ENCODE peak calls at places on chromosomes 16 and 17, in nine cellular contexts. B is lower lobe of right lung; P is CD8-positive, alpha-beta memory T cell; N is gastrocnemius medialis; Z is mammary epithelial cell; R is colonic mucosa; U is RWPE1; G is tibial nerve; K is right atrium auricular region. H is an unnamed sample.

GRCh38 chr17:72175787-72176515 is 55.1 kb downstream of the SOX9 start:
- DNase-seq in N (no peak), G (no peak), U (peak; percentile 39), R (no peak), K (no peak), P (no peak), Z (no peak), B (no peak), H (no peak)

GRCh38 chr17:10270258-10270657 is 71.9 kb upstream of the GAS7 start:
- DNase-seq in R (no peak), U (no peak), G (no peak), K (peak; percentile 55), N (no peak), P (no peak), B (no peak), Z (no peak), H (no peak)

GRCh38 chr16:58379736-58380135 is 12.5 kb upstream of the GINS3 start:
- DNase-seq in B (no peak), G (no peak), Z (no peak), R (no peak), U (no peak), N (no peak), P (no peak), K (no peak), H (no peak)

GRCh38 chr17:13346592-13346991 is 255.1 kb downstream of the HS3ST3A1 start:
- DNase-seq in P (no peak), G (no peak), R (no peak), Z (no peak), N (no peak), B (no peak), U (no peak), K (no peak), H (no peak)

GRCh38 chr16:66116163-66116792 is 250.2 kb upstream of the CDH5 start:
- DNase-seq in K (no peak), R (no peak), Z (peak; percentile 23), B (no peak), P (no peak), G (no peak), N (no peak), U (no peak), H (no peak)

GRCh38 chr17:61201211-61201610 is 198.4 kb upstream of the TBX2 start:
- DNase-seq in U (no peak), Z (peak; percentile 10), K (no peak), R (no peak), P (no peak), B (no peak), N (no peak), G (no peak), H (no peak)

GRCh38 chr16:31710880-31711279 is 162.7 kb upstream of the ZNF267 start:
- DNase-seq in B (no peak), N (no peak), R (no peak), G (no peak), U (no peak), K (no peak), Z (no peak), P (no peak), H (no peak)

GRCh38 chr16:9824191-9824590 is 358.0 kb downstream of the GRIN2A start:
- DNase-seq in Z (no peak), R (no peak), B (no peak), P (no peak), N (no peak), G (no peak), U (no peak), K (no peak), H (no peak)

GRCh38 chr17:10875411-10875810 is 37.5 kb upstream of the PIRT start:
- DNase-seq in B (no peak), N (no peak), U (peak; percentile 7), K (no peak), G (no peak), Z (no peak), P (no peak), R (peak; percentile 26), H (no peak)

GRCh38 chr17:72361892-72362291 is 241.1 kb downstream of the SOX9 start:
- DNase-seq in B (no peak), K (no peak), G (no peak), P (no peak), U (no peak), N (no peak), R (no peak), Z (peak; percentile 64), H (peak; percentile 58)

GRCh38 chr17:29059281-29059680 is 16.3 kb downstream of the PIPOX start:
- DNase-seq in R (no peak), N (no peak), U (peak; percentile 30), G (no peak), K (no peak), P (no peak), B (no peak), Z (peak; percentile 51), H (no peak)

GRCh38 chr16:12096828-12097522 is 120.4 kb downstream of the SNX29 start:
- DNase-seq in R (no peak), Z (no peak), G (no peak), K (no peak), U (no peak), P (no peak), N (no peak), B (no peak), H (no peak)

GRCh38 chr16:68732068-68732680 is 4.9 kb upstream of the CDH1 start:
- DNase-seq in N (no peak), Z (peak; percentile 76), U (peak; percentile 68), G (no peak), R (peak; percentile 95), B (peak; percentile 84), P (no peak), K (no peak), H (no peak)

GRCh38 chr16:65065031-65065430 is 56.8 kb downstream of the CDH11 start:
- DNase-seq in U (no peak), K (no peak), N (no peak), G (no peak), P (no peak), Z (no peak), B (no peak), R (no peak), H (no peak)

GRCh38 chr17:4721203-4722135 is 9.8 kb upstream of the MED11 start:
- DNase-seq in U (no peak), Z (no peak), R (peak; percentile 84), P (no peak), K (no peak), G (no peak), B (peak; percentile 76), N (no peak), H (no peak)

GRCh38 chr16:51445250-51445649 is 294.2 kb upstream of the SALL1 start:
- DNase-seq in N (no peak), Z (no peak), P (no peak), R (no peak), B (no peak), U (peak; percentile 5), G (no peak), K (no peak), H (no peak)

GRCh38 chr16:1900452-1900774 is 17.8 kb downstream of the HS3ST6 start:
- DNase-seq in Z (no peak), N (no peak), B (no peak), G (no peak), P (no peak), U (peak; percentile 35), K (no peak), R (no peak), H (no peak)

GRCh38 chr17:82231312-82231561 is 2.4 kb downstream of the SLC16A3 start:
- DNase-seq in G (no peak), U (no peak), N (no peak), B (no peak), P (no peak), K (no peak), R (no peak), Z (no peak), H (no peak)
- H3K27ac ChIP-seq in G (peak overlapping the region; percentile 68), U (peak overlapping the region; percentile 99), N (peak overlapping the region; percentile 90), B (peak overlapping the region; percentile 96), P (peak overlapping the region; percentile 73), K (peak overlapping the region; percentile 90), R (peak overlapping the region; percentile 98), Z (peak overlapping the region; percentile 30), H (peak overlapping the region; percentile 76)

GRCh38 chr16:30484887-30485286 is 12.3 kb downstream of the ITGAL start:
- DNase-seq in U (no peak), K (no peak), R (no peak), P (no peak), G (no peak), Z (no peak), B (no peak), N (no peak), H (no peak)
- H3K27ac ChIP-seq in U (no peak overlapping the region), K (no peak overlapping the region), R (no peak overlapping the region), P (no peak overlapping the region), G (no peak overlapping the region), Z (no peak overlapping the region), B (no peak overlapping the region), N (peak overlapping the region; percentile 73), H (no peak overlapping the region)

DNA sequence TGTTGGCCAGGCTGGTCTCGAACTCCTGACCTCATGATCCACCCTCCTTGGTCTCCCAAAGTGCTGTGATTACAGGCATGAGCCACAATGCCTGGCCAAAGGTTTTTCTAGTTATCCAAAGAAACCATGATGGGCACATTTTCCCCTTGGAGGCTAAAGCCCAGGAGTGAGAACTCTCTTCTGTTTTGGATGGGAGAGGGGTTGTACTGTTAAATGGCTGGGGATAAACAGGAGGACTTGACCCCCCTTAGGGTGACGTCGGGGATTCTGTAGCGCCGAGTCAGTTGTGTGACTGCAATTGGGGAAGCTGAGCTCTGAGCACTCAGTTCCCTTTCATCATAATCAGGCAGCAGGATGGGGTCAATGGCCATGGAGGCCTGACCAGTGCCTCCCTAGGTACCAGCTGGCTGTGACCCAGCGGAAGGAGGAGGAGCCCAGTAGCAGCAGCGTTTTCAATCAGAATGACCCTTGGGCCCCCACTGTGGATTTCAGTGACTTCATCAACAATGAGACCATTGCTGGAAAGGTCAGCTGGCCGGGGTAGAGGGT is 4.1 kb downstream of the AOC3 start:
- DNase-seq in R (no peak), K (no peak), Z (no peak), N (no peak), U (no peak), G (no peak), P (no peak), B (no peak), H (no peak)
- H3K27ac ChIP-seq in R (no peak overlapping the region), K (no peak overlapping the region), Z (no peak overlapping the region), N (no peak overlapping the region), U (no peak overlapping the region), G (no peak overlapping the region), P (no peak overlapping the region), B (peak overlapping the region; percentile 61), H (no peak overlapping the region)

GRCh38 chr16:75249441-75249840 is 2.0 kb downstream of the BCAR1 start:
- DNase-seq in N (no peak), G (no peak), Z (no peak), P (no peak), K (no peak), B (no peak), U (no peak), R (no peak), H (no peak)

GRCh38 chr16:75251280-75252048 is at the start of gene BCAR1:
- DNase-seq in N (peak; percentile 81), G (peak; percentile 63), P (no peak), B (peak; percentile 93), U (peak; percentile 89), K (peak; percentile 86), R (peak; percentile 91), Z (peak; percentile 81), H (no peak)

GRCh38 chr16:75252049-75252864 is 833 bp upstream of the BCAR1 start:
- DNase-seq in Z (no peak), N (no peak), G (no peak), U (no peak), P (no peak), R (no peak), B (no peak), K (no peak), H (no peak)

GRCh38 chr16:75250089-75250808 is 1.2 kb downstream of the BCAR1 start:
- DNase-seq in G (no peak), N (peak; percentile 83), B (no peak), U (peak; percentile 53), Z (no peak), P (no peak), R (peak; percentile 87), K (no peak), H (no peak)

GRCh38 chr16:75250809-75251279 is 580 bp downstream of the BCAR1 start:
- DNase-seq in Z (no peak), N (no peak), R (peak; percentile 76), U (peak; percentile 67), G (no peak), K (no peak), P (no peak), B (no peak), H (no peak)
- H3K27ac ChIP-seq in Z (peak overlapping the region; percentile 71), N (peak overlapping the region; percentile 99), R (peak overlapping the region; percentile 94), U (peak overlapping the region; percentile 98), G (peak overlapping the region; percentile 68), K (peak overlapping the region; percentile 97), P (no peak overlapping the region), B (peak overlapping the region; percentile 90), H (peak overlapping the region; percentile 87)

H was measured in epithelial cell of prostate.